ENCODE peak calls at places on chromosomes 4 and X, in eight cellular contexts. V, G, R, J, W, C, H and F are unnamed samples.

GRCh38 chr4:176137626-176138025 is 57.8 kb downstream of the SPATA4 start:
- DNase-seq in J (no peak), R (no peak), G (peak), V (no peak), W (no peak), C (no peak), H (no peak), F (no peak)

GRCh38 chrX:13750204-13750603 is 15.7 kb downstream of the OFD1 start:
- DNase-seq in W (peak), C (no peak), G (peak), V (no peak), J (no peak), R (no peak), H (no peak), F (no peak)

GRCh38 chr4:103050736-103051436 is 25.7 kb downstream of the SLC9B2 start:
- DNase-seq in W (peak), R (no peak), C (no peak), J (no peak), V (no peak), H (no peak), G (peak), F (no peak)

GRCh38 chr4:154186888-154187287 is 304.7 kb downstream of the DCHS2 start:
- DNase-seq in V (no peak), R (no peak), H (no peak), G (no peak), W (no peak), J (no peak), C (no peak), F (no peak)

GRCh38 chr4:129218355-129218754 is 122.4 kb downstream of the C4orf33 start:
- DNase-seq in G (peak), H (no peak), J (no peak), R (peak), C (no peak), W (no peak), V (no peak), F (no peak)

GRCh38 chr4:127708985-127709384 is 21.2 kb upstream of the SLC25A31 start:
- DNase-seq in R (peak), V (peak), H (no peak), G (peak), J (no peak), C (no peak), W (peak), F (no peak)

GRCh38 chr4:81454498-81454897 is 17.2 kb downstream of the RASGEF1B start:
- DNase-seq in C (no peak), G (no peak), H (no peak), R (no peak), W (no peak), V (no peak), J (no peak), F (no peak)

GRCh38 chr4:120709986-120710385 is 212.5 kb downstream of the PRDM5 start:
- DNase-seq in J (no peak), G (peak), C (no peak), R (no peak), W (no peak), H (no peak), V (no peak), F (no peak)

GRCh38 chr4:186204103-186204559 is 12.8 kb downstream of the CYP4V2 start:
- DNase-seq in C (no peak), V (no peak), J (no peak), W (peak), H (no peak), G (peak), R (no peak), F (no peak)

GRCh38 chrX:123487226-123487625 is 245.6 kb downstream of the THOC2 start:
- DNase-seq in G (no peak), R (no peak), W (no peak), C (no peak), H (no peak), V (no peak), J (no peak), F (no peak)

GRCh38 chrX:114581528-114582263 is 2.2 kb upstream of the HTR2C start:
- DNase-seq in R (no peak), V (peak), W (no peak), J (no peak), H (no peak), C (no peak), G (no peak), F (no peak)

GRCh38 chr4:13535118-13535517 is 9.2 kb downstream of the NKX3-2 start:
- DNase-seq in H (no peak), W (no peak), V (no peak), J (no peak), C (no peak), G (no peak), R (no peak), F (no peak)

GRCh38 chr4:73803213-73803612 is 33.3 kb upstream of the CXCL6 start:
- DNase-seq in R (no peak), W (peak), C (no peak), G (no peak), H (no peak), V (no peak), J (no peak), F (peak)

GRCh38 chr4:100070868-100071267 is 119.4 kb downstream of the DDIT4L start:
- DNase-seq in V (no peak), C (no peak), J (no peak), H (no peak), R (no peak), W (no peak), G (no peak), F (no peak)

GRCh38 chr4:2932951-2933565 is 30.1 kb downstream of the NOP14 start:
- DNase-seq in V (peak), C (peak), W (no peak), H (no peak), J (no peak), R (no peak), G (no peak), F (no peak)

GRCh38 chr4:160546201-160546600 is 1443.3 kb downstream of the RAPGEF2 start:
- DNase-seq in V (peak), G (no peak), H (no peak), W (no peak), C (no peak), R (no peak), J (no peak), F (no peak)

GRCh38 chrX:131729295-131729694 is 185.4 kb downstream of the OR13H1 start:
- DNase-seq in V (no peak), H (no peak), J (no peak), C (no peak), W (peak), G (no peak), R (no peak), F (peak)

GRCh38 chr4:5638976-5639375 is 69.4 kb downstream of the EVC2 start:
- DNase-seq in C (no peak), J (no peak), W (no peak), R (no peak), V (no peak), H (no peak), G (peak), F (peak)

GRCh38 chr4:150828159-150828558 is 186.9 kb downstream of the LRBA start:
- DNase-seq in G (no peak), W (no peak), R (no peak), V (no peak), J (peak), C (no peak), H (no peak), F (no peak)

GRCh38 chr4:137823007-137823406 is 290.7 kb upstream of the PCDH18 start:
- DNase-seq in R (no peak), J (no peak), H (no peak), C (no peak), V (no peak), W (no peak), G (no peak), F (no peak)

GRCh38 chr4:55075376-55075775 is 50.0 kb downstream of the KDR start:
- DNase-seq in R (no peak), V (no peak), J (no peak), H (no peak), C (no peak), W (no peak), G (no peak), F (no peak)

GRCh38 chr4:4575284-4576211 is 33.7 kb upstream of the STX18 start:
- DNase-seq in G (peak), W (peak), V (peak), R (peak), C (peak), H (no peak), J (peak), F (no peak)

GRCh38 chrX:1531106-1531890 is 5.7 kb downstream of the P2RY8 start:
- DNase-seq in C (no peak), G (no peak), J (no peak), H (no peak), W (no peak), R (no peak), V (no peak), F (no peak)

GRCh38 chr4:74433043-74433442 is 11.9 kb upstream of the AREG start:
- DNase-seq in V (no peak), G (no peak), J (no peak), C (no peak), R (no peak), H (no peak), W (no peak), F (no peak)

GRCh38 chr4:77921701-77922100 is 59.1 kb downstream of the MRPL1 start:
- DNase-seq in J (no peak), V (no peak), R (no peak), C (no peak), W (peak), H (no peak), G (peak), F (peak)

GRCh38 chr4:101277661-101278060 is 69.7 kb downstream of the PPP3CA start:
- DNase-seq in G (peak), R (no peak), H (no peak), J (no peak), V (no peak), W (peak), C (no peak), F (no peak)